ENCODE peak calls at places on chromosome 10, in seven cellular contexts. J is NCI-H460; U is stimulated activated CD4-positive, alpha-beta T cell treated with anti-CD3 and anti-CD28 coated beads, TNF-alpha, amount 100 ng/mL, for 4 hours; C is HL-60; A is effector memory CD8-positive, alpha-beta T cell; W is Kasumi-1; E is CD4-positive, alpha-beta T cell. X is an unnamed sample.

GRCh38 chr10:49286686-49287085 is 12.3 kb upstream of the C10orf71 start:
- DNase-seq in A (no peak), W (peak), U (no peak), C (no peak), J (no peak), E (no peak), X (no peak)

GRCh38 chr10:52653221-52653501 is 119.4 kb downstream of the MBL2 start:
- DNase-seq in A (no peak), W (no peak), C (no peak), E (no peak), J (no peak), U (no peak), X (no peak)

GRCh38 chr10:92146072-92146471 is 144.8 kb downstream of the CPEB3 start:
- DNase-seq in U (no peak), J (no peak), A (no peak), C (no peak), W (no peak), E (no peak), X (no peak)

GRCh38 chr10:4169448-4169847 is 384.4 kb upstream of the KLF6 start:
- DNase-seq in A (no peak), U (no peak), W (no peak), C (no peak), J (no peak), E (no peak), X (no peak)

GRCh38 chr10:117222552-117223412 is 18.1 kb upstream of the SLC18A2 start:
- DNase-seq in C (no peak), J (no peak), W (no peak), E (no peak), U (no peak), A (no peak), X (no peak)

GRCh38 chr10:73857446-73857845 is 16.9 kb downstream of the CAMK2G start:
- DNase-seq in E (no peak), J (no peak), U (no peak), A (no peak), C (no peak), W (peak), X (no peak)

GRCh38 chr10:79081353-79082034 is 12.7 kb downstream of the ZMIZ1 start:
- DNase-seq in E (no peak), W (peak), J (no peak), U (no peak), C (no peak), A (no peak), X (no peak)

GRCh38 chr10:12702215-12702614 is 299.3 kb downstream of the CCDC3 start:
- DNase-seq in J (no peak), A (no peak), U (no peak), E (no peak), C (no peak), W (no peak), X (no peak)

GRCh38 chr10:31669367-31669766 is 259.3 kb downstream of the ARHGAP12 start:
- DNase-seq in U (no peak), A (no peak), J (no peak), C (no peak), W (no peak), E (no peak), X (no peak)

GRCh38 chr10:76116523-76116922 is 685.1 kb downstream of the LRMDA start:
- DNase-seq in U (no peak), J (no peak), A (no peak), W (no peak), E (no peak), C (no peak), X (no peak)

GRCh38 chr10:63977329-63977923 is 456.2 kb downstream of the REEP3 start:
- DNase-seq in E (no peak), U (no peak), J (peak), W (peak), C (peak), A (no peak), X (peak)

GRCh38 chr10:16792675-16793074 is 24.5 kb downstream of the RSU1 start:
- DNase-seq in E (no peak), C (no peak), J (no peak), U (no peak), A (no peak), W (no peak), X (no peak)

GRCh38 chr10:22658745-22659410 is 55.5 kb downstream of the PIP4K2A start:
- DNase-seq in W (no peak), A (no peak), C (no peak), J (no peak), E (no peak), U (no peak), X (no peak)

GRCh38 chr10:47358457-47358856 is 10.3 kb downstream of the RBP3 start:
- DNase-seq in C (no peak), W (no peak), E (no peak), A (no peak), U (no peak), J (no peak), X (no peak)

GRCh38 chr10:128222317-128222849 is 96.2 kb upstream of the MKI67 start:
- DNase-seq in C (no peak), J (no peak), U (no peak), W (no peak), E (no peak), A (no peak), X (no peak)

GRCh38 chr10:100713859-100714565 is 31.4 kb upstream of the PAX2 start:
- DNase-seq in C (no peak), W (no peak), U (no peak), J (no peak), A (no peak), E (no peak), X (no peak)

GRCh38 chr10:3048114-3049019 is 19.0 kb upstream of the PFKP start:
- DNase-seq in U (no peak), J (no peak), W (no peak), A (no peak), C (no peak), E (no peak), X (no peak)

GRCh38 chr10:131175891-131176290 is 135.6 kb downstream of the TCERG1L start:
- DNase-seq in J (no peak), W (no peak), C (no peak), U (no peak), A (no peak), E (no peak), X (no peak)

GRCh38 chr10:100184426-100185219 is 1.2 kb downstream of the ERLIN1 start:
- DNase-seq in U (no peak), E (no peak), A (no peak), C (no peak), J (no peak), W (peak), X (peak)

GRCh38 chr10:23656735-23657134 is 217.9 kb downstream of the OTUD1 start:
- DNase-seq in U (no peak), W (peak), A (no peak), J (no peak), E (no peak), C (no peak), X (peak)

GRCh38 chr10:49135575-49136313 is 1.9 kb upstream of the FAM170B start:
- DNase-seq in C (no peak), E (no peak), J (no peak), U (no peak), A (no peak), W (peak), X (peak)

GRCh38 chr10:110744767-110745166 is 100.6 kb downstream of the RBM20 start:
- DNase-seq in C (no peak), W (no peak), U (no peak), E (no peak), A (no peak), J (no peak), X (no peak)

GRCh38 chr10:118870467-118871243 is 115.9 kb upstream of the CACUL1 start:
- DNase-seq in A (no peak), W (peak), U (no peak), J (peak), C (peak), E (no peak), X (no peak)

GRCh38 chr10:4067552-4068254 is 282.7 kb upstream of the KLF6 start:
- DNase-seq in U (no peak), J (no peak), C (no peak), W (peak), E (no peak), A (no peak), X (no peak)

GRCh38 chr10:16891375-16892313 is 74.4 kb upstream of the RSU1 start:
- DNase-seq in E (peak), W (peak), U (peak), A (peak), C (no peak), J (peak), X (no peak)

GRCh38 chr10:88986549-88987242 is 3.9 kb upstream of the FAS start:
- DNase-seq in C (no peak), E (no peak), A (no peak), W (peak), J (peak), U (no peak), X (no peak)

GRCh38 chr10:33027088-33027487 is 69.1 kb upstream of the ITGB1 start:
- DNase-seq in C (no peak), U (no peak), W (no peak), A (no peak), E (no peak), J (no peak), X (no peak)

GRCh38 chr10:128278362-128278761 is 152.1 kb upstream of the MKI67 start:
- DNase-seq in C (no peak), A (no peak), E (no peak), U (no peak), W (no peak), J (no peak), X (no peak)

GRCh38 chr10:116899626-116900025 is 50.3 kb downstream of the ENO4 start:
- DNase-seq in W (no peak), A (no peak), C (no peak), J (no peak), U (no peak), E (no peak), X (no peak)